ENCODE peak calls at places on chromosomes 6 and 20, in nine cellular contexts. L, F, N, W, R, H, Y, S and Z are unnamed samples. For H3K4me1, the result is how much of the 10 kb centered on the place peaks cover.

GRCh38 chr20:44527716-44528199 is 5.9 kb upstream of the SERINC3 start:
- DNase-seq in F (no peak), R (no peak), H (no peak), N (no peak), Y (no peak), S (no peak), L (no peak), W (no peak), Z (no peak)

GRCh38 chr6:105397987-105398386 is 4.9 kb downstream of the PREP start:
- DNase-seq in N (no peak), L (no peak), F (peak), H (no peak), W (no peak), S (no peak), R (no peak), Y (no peak), Z (peak)

GRCh38 chr6:47076422-47077344 is 34.6 kb upstream of the ADGRF1 start:
- DNase-seq in N (peak), Y (no peak), F (no peak), W (peak), L (no peak), H (peak), R (no peak), S (no peak), Z (no peak)

GRCh38 chr6:84777888-84778287 is 13.5 kb upstream of the TBX18 start:
- DNase-seq in F (no peak), R (peak), N (no peak), H (no peak), Y (no peak), S (no peak), L (no peak), W (no peak), Z (no peak)

GRCh38 chr20:50267041-50267865 is 76.6 kb downstream of the CEBPB start:
- DNase-seq in S (no peak), N (peak), Y (no peak), F (no peak), H (no peak), L (peak), R (peak), W (peak), Z (no peak)

GRCh38 chr6:57173886-57174510 is 1.9 kb downstream of the BAG2 start:
- DNase-seq in N (no peak), S (no peak), R (peak), H (no peak), L (peak), Y (no peak), F (no peak), W (peak), Z (peak)

GRCh38 chr6:158707120-158707519 is 57.3 kb downstream of the SYTL3 start:
- DNase-seq in H (peak), F (no peak), S (no peak), Y (no peak), N (peak), L (peak), W (peak), R (peak), Z (peak)

GRCh38 chr6:105900120-105900937 is 185.8 kb upstream of the PRDM1 start:
- DNase-seq in Y (no peak), R (no peak), L (peak), N (no peak), H (no peak), S (no peak), F (no peak), W (no peak), Z (peak)

GRCh38 chr20:47440857-47441773 is 60.6 kb upstream of the NCOA3 start:
- DNase-seq in F (no peak), S (no peak), Y (no peak), N (no peak), L (no peak), H (no peak), R (peak), W (no peak), Z (no peak)

GRCh38 chr20:44111712-44112335 is 75.2 kb downstream of the JPH2 start:
- DNase-seq in R (peak), Y (no peak), N (no peak), H (no peak), W (peak), L (peak), S (peak), F (no peak), Z (no peak)

GRCh38 chr6:152986978-152987377 is 4.1 kb upstream of the FBXO5 start:
- DNase-seq in L (no peak), R (no peak), W (no peak), N (no peak), H (no peak), S (no peak), Y (no peak), F (no peak), Z (no peak)

GRCh38 chr20:32062776-32063170 is 10.7 kb downstream of the HCK start:
- DNase-seq in N (peak), H (no peak), R (no peak), S (peak), W (no peak), L (no peak), F (no peak), Y (no peak), Z (no peak)

GRCh38 chr20:46031701-46032254 is 2.8 kb downstream of the SLC12A5 start:
- DNase-seq in R (peak), N (no peak), W (no peak), Y (no peak), H (peak), F (no peak), L (peak), S (no peak), Z (no peak)

GRCh38 chr6:64732888-64733287 is 974.1 kb downstream of the EYS start:
- DNase-seq in S (no peak), L (no peak), W (no peak), N (no peak), R (peak), H (no peak), F (no peak), Y (no peak), Z (peak)

GRCh38 chr6:123619156-123619555 is 17.6 kb downstream of the TRDN start:
- DNase-seq in F (no peak), Y (no peak), L (no peak), N (no peak), W (no peak), H (no peak), R (no peak), S (no peak), Z (no peak)

GRCh38 chr6:57242505-57242904 is 20.4 kb upstream of the RAB23 start:
- DNase-seq in W (peak), S (no peak), L (peak), R (peak), H (no peak), N (no peak), Y (no peak), F (no peak), Z (peak)

GRCh38 chr20:21395666-21396044 is 1.7 kb downstream of the NKX2-4 start:
- DNase-seq in R (no peak), L (no peak), F (no peak), Y (peak), N (no peak), S (no peak), W (peak), H (peak), Z (no peak)

GRCh38 chr6:166168616-166169548 is 1.2 kb upstream of the TBXT start:
- DNase-seq in F (no peak), R (no peak), S (no peak), L (no peak), W (no peak), N (no peak), H (no peak), Y (no peak), Z (no peak)

GRCh38 chr6:157841211-157841840 is 18.3 kb downstream of the SNX9 start:
- DNase-seq in H (no peak), S (no peak), F (no peak), L (no peak), N (no peak), Y (no peak), W (peak), R (peak), Z (no peak)

GRCh38 chr6:136956590-136957573 is 34.8 kb downstream of the SLC35D3 start:
- DNase-seq in W (no peak), N (no peak), Y (no peak), F (peak), R (no peak), S (no peak), H (peak), L (peak), Z (no peak)

GRCh38 chr6:47242483-47243386 is 67.0 kb downstream of the TNFRSF21 start:
- DNase-seq in W (peak), S (peak), N (peak), H (peak), R (peak), Y (peak), L (peak), F (no peak), Z (peak)

GRCh38 chr6:123803862-123804681 is at the start of gene NKAIN2:
- DNase-seq in H (peak), W (peak), Y (no peak), L (peak), S (peak), N (peak), R (no peak), F (peak), Z (peak)

GRCh38 chr20:31496761-31497295 is 17.4 kb upstream of the HM13 start:
- DNase-seq in F (no peak), R (no peak), L (no peak), S (peak), H (peak), W (peak), Y (no peak), N (peak), Z (no peak)

GRCh38 chr6:135833806-135834205 is 17.7 kb upstream of the PDE7B start:
- DNase-seq in R (no peak), L (no peak), Y (no peak), N (no peak), F (no peak), H (no peak), W (no peak), S (no peak), Z (peak)

GRCh38 chr6:153096031-153096430 is 35.1 kb downstream of the RGS17 start:
- DNase-seq in R (no peak), F (no peak), L (no peak), S (no peak), W (no peak), N (no peak), Y (no peak), H (no peak), Z (no peak)

GRCh38 chr20:4289875-4290274 is 274.5 kb upstream of the RNF24 start:
- DNase-seq in N (no peak), F (no peak), L (no peak), S (no peak), H (no peak), W (no peak), Y (no peak), R (peak), Z (no peak)

DNA sequence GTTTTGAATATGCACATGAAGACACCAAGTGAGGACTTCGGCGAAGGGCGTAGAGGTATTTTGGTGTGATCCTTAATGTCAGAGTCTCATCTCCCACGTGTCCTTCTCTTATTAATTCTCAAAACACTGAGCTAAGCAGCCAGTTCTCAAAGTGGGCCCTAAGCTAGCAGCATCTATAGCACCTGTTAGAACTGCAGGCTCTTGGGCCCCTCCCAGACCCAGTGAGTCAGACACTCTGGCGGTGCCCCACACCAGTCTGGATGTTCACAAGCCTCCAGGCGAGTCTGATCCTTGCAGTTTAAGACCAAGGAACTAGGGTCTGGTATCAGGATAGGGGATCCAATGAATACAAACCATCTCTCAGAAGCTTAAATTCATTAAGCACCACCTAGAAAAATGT is 292.2 kb downstream of the QKI start:
- DNase-seq in H (no peak), S (no peak), L (no peak), W (no peak), Y (no peak), F (no peak), N (no peak), R (peak), Z (no peak)
- H3K4me1 ChIP-seq in H (under half), S (under half), L (under half), W (under half), Y (under half), F (under half), N (half or more), R (under half), Z (under half)

GRCh38 chr6:146028835-146029572 is at the start of gene GRM1:
- DNase-seq in Y (no peak), L (no peak), N (no peak), F (no peak), S (no peak), W (no peak), H (no peak), R (no peak), Z (no peak)

GRCh38 chr6:146027586-146028249 is 1.1 kb upstream of the GRM1 start:
- DNase-seq in S (no peak), H (peak), F (peak), R (no peak), N (no peak), W (no peak), L (no peak), Y (no peak), Z (no peak)

GRCh38 chr6:146026873-146027272 is 2.0 kb upstream of the GRM1 start:
- DNase-seq in L (no peak), W (no peak), F (no peak), N (no peak), H (no peak), R (no peak), Y (no peak), S (no peak), Z (no peak)

GRCh38 chr6:146029573-146030184 is 817 bp downstream of the GRM1 start:
- DNase-seq in Y (no peak), S (no peak), W (no peak), H (no peak), N (no peak), F (no peak), L (no peak), R (no peak), Z (no peak)

GRCh38 chr6:146028250-146028789 is 542 bp upstream of the GRM1 start:
- DNase-seq in Y (no peak), F (peak), N (peak), R (peak), H (peak), W (peak), L (peak), S (peak), Z (peak)
- H3K4me1 ChIP-seq in Y (under half), F (under half), N (under half), R (under half), H (under half), W (under half), L (under half), S (under half), Z (under half)

DNA sequence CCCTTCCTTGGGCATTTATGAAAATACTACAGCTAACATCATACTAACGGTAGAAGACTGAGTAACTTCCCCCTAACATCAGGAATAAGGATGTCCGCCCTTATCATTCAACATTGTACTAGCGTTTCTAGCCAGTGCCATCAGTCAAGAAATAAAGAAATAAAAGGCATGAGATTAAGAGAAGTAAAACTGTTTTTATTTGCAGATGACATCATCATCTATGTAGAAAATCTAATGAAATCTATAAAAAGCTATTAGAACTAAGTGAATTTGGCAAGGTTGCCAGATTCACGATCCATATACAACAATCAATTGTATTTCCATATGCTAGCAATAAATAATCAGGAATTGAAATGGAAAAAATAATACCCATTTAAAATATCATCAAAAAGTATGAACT is 54.6 kb downstream of the STK35 start:
- DNase-seq in W (no peak), H (no peak), R (no peak), N (no peak), Y (no peak), S (no peak), F (no peak), L (no peak), Z (no peak)
- H3K4me1 ChIP-seq in W (under half), H (under half), R (under half), N (under half), Y (under half), S (under half), F (under half), L (under half), Z (under half)

GRCh38 chr6:25962368-25963127 is at the start of gene TRIM38:
- DNase-seq in Y (peak), L (peak), R (peak), N (peak), W (peak), H (no peak), F (no peak), S (peak), Z (peak)
- H3K4me1 ChIP-seq in Y (half or more), L (half or more), R (under half), N (half or more), W (under half), H (under half), F (under half), S (under half), Z (under half)

GRCh38 chr20:57009355-57009754 is 257.1 kb downstream of the BMP7 start:
- DNase-seq in S (no peak), L (no peak), N (no peak), W (no peak), R (no peak), Y (no peak), F (no peak), H (no peak), Z (no peak)
- H3K4me1 ChIP-seq in S (under half), L (under half), N (under half), W (under half), R (under half), Y (under half), F (under half), H (under half), Z (under half)

GRCh38 chr6:42572523-42572922 is 8.7 kb downstream of the UBR2 start:
- DNase-seq in H (no peak), W (no peak), F (no peak), S (no peak), Y (peak), L (no peak), R (no peak), N (no peak), Z (no peak)

GRCh38 chr6:42571611-42572342 is 7.9 kb downstream of the UBR2 start:
- DNase-seq in F (no peak), R (no peak), L (peak), Y (no peak), N (no peak), H (no peak), S (no peak), W (no peak), Z (no peak)

GRCh38 chr6:42566614-42567208 is 2.9 kb downstream of the UBR2 start:
- DNase-seq in F (no peak), H (no peak), Y (no peak), S (no peak), L (no peak), R (no peak), W (no peak), N (no peak), Z (no peak)

GRCh38 chr6:42564496-42564890 is 664 bp downstream of the UBR2 start:
- DNase-seq in Y (no peak), R (peak), F (no peak), L (no peak), H (no peak), N (no peak), S (no peak), W (no peak), Z (peak)

DNA sequence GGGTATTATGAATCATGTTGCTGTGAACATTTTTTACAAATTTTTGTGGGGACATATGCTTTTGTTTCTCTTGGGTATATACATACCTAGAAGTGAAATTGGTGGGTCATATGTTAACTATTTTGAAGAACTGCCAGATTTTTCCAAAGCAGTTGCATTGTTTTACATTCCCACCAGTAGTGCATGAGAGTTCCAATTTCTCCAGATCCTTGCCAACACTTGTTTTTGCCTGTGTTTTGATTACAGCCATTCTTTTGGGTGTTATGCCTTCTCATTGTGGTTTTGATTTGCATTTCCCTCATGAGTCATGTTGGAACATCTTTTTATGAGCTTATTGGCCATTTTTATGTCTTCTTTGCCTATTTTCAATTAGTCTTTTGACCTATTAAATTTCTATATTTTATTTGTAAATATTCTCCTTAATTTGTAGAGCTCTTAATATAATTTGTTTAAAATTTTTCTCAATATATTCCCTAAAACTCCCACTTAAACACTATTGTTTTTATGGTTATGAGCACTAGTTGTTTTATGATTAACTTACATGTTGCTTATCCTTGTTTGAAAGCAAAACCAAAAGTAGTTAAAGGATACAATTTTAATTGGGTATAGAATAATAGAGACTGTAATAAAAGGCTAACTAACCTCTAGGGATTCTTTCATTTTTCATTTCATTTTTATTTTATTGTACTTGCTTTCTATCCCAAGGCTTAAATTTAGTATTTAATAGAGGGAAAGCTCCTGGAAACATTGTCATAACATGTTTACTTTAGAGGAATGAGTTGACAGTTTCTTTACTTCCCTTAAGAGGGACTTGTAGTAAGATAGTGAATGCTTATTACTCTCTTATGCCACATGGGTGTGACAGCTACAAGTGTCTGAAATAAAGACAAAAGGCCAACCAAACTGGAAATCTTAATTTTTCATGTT is 5.5 kb downstream of the UBR2 start:
- DNase-seq in H (no peak), L (peak), S (no peak), R (peak), Y (no peak), F (no peak), N (no peak), W (no peak), Z (peak)
- H3K4me1 ChIP-seq in H (under half), L (under half), S (under half), R (under half), Y (under half), F (under half), N (half or more), W (under half), Z (under half)

GRCh38 chr6:15476631-15477380 is 186.0 kb downstream of the DTNBP1 start:
- DNase-seq in W (no peak), F (no peak), S (no peak), Y (no peak), R (no peak), N (no peak), L (peak), H (no peak), Z (no peak)

GRCh38 chr6:15475872-15476271 is 187.0 kb downstream of the DTNBP1 start:
- DNase-seq in Y (no peak), S (no peak), F (no peak), N (no peak), W (no peak), R (no peak), L (no peak), H (no peak), Z (no peak)

GRCh38 chr6:15473741-15474161 is 189.1 kb downstream of the DTNBP1 start:
- DNase-seq in H (no peak), S (no peak), Y (no peak), N (no peak), F (no peak), L (peak), R (peak), W (no peak), Z (peak)

GRCh38 chr6:15474196-15474595 is 188.6 kb downstream of the DTNBP1 start:
- DNase-seq in F (no peak), Y (no peak), H (no peak), S (no peak), R (no peak), N (no peak), W (no peak), L (peak), Z (no peak)

GRCh38 chr6:15475261-15475660 is 187.6 kb downstream of the DTNBP1 start:
- DNase-seq in F (no peak), L (no peak), W (no peak), Y (no peak), S (no peak), H (no peak), N (no peak), R (no peak), Z (no peak)
- H3K4me1 ChIP-seq in F (under half), L (under half), W (under half), Y (under half), S (under half), H (under half), N (half or more), R (under half), Z (under half)

DNA sequence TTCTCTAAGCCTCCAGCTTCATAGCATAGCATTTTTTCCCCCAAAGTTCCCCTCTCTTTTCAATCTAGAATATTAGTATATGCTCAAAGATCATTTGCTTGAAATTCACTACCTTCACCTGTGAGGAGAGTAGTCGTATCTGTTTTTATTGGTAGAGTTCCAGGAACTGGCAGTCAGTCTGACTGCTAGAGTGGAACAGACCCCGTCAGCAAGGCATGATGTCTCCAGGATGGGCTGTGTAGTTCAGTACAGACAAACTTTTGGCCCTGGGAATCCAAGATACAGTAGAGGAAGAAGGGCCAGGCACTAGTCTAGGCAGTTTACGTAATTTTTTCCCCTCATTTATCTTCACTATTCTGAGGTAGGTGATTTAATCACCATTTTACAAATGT is 29.1 kb downstream of the RALY start:
- DNase-seq in F (no peak), N (no peak), L (no peak), R (no peak), W (no peak), Y (no peak), H (no peak), S (no peak), Z (no peak)
- H3K4me1 ChIP-seq in F (under half), N (half or more), L (under half), R (under half), W (under half), Y (under half), H (under half), S (under half), Z (under half)